ENCODE peak calls at places on chromosomes 13 and 19, in nine cellular contexts. B is adrenal gland, D is right lobe of liver, A is esophagus muscularis mucosa, N is body of pancreas, X is stomach, P is IMR-90, M is heart left ventricle, V is esophagus squamous epithelium. L is an unnamed sample.

GRCh38 chr13:25141042-25141441 is 31.0 kb downstream of the AMER2 start:
- DNase-seq in B (no peak), D (no peak), A (no peak), N (no peak), X (no peak), P (no peak), M (no peak), V (no peak), L (no peak)

GRCh38 chr13:91960947-91961346 is 562.5 kb downstream of the GPC5 start:
- DNase-seq in B (no peak), D (no peak), A (no peak), N (no peak), X (no peak), P (no peak), M (no peak), V (no peak), L (no peak)

GRCh38 chr19:1408300-1409203 is 1.2 kb downstream of the DAZAP1 start:
- DNase-seq in B (peak; percentile 70), D (peak; percentile 64), A (no peak), N (peak; percentile 59), X (peak; percentile 51), P (peak; percentile 50), M (peak; percentile 59), V (no peak), L (peak; percentile 63)

GRCh38 chr13:42574011-42574410 is at the start of gene TNFSF11:
- DNase-seq in B (no peak), D (peak; percentile 34), A (no peak), N (no peak), X (no peak), P (no peak), M (no peak), V (no peak), L (no peak)

GRCh38 chr13:111177081-111177711 is 62.1 kb downstream of the ARHGEF7 start:
- DNase-seq in B (peak; percentile 80), D (peak; percentile 57), A (no peak), N (peak; percentile 40), X (peak; percentile 46), P (peak; percentile 68), M (peak; percentile 87), V (no peak), L (no peak)

GRCh38 chr13:20263393-20264044 is 31.4 kb upstream of the GJB6 start:
- DNase-seq in B (no peak), D (no peak), A (peak; percentile 14), N (no peak), X (no peak), P (no peak), M (no peak), V (no peak), L (no peak)

GRCh38 chr13:106088094-106088493 is 447.4 kb downstream of the EFNB2 start:
- DNase-seq in B (no peak), D (no peak), A (no peak), N (no peak), X (no peak), P (peak; percentile 11), M (no peak), V (no peak), L (no peak)

GRCh38 chr19:17681505-17682125 is 6.5 kb downstream of the UNC13A start:
- DNase-seq in B (peak; percentile 25), D (peak; percentile 37), A (no peak), N (no peak), X (no peak), P (peak; percentile 56), M (peak; percentile 38), V (no peak), L (peak; percentile 73)

GRCh38 chr13:64314286-64314685 is 2898.6 kb upstream of the PCDH20 start:
- DNase-seq in B (no peak), D (no peak), A (no peak), N (no peak), X (no peak), P (peak; percentile 61), M (no peak), V (no peak), L (no peak)

GRCh38 chr19:34979819-34980640 is 16.0 kb upstream of the ZNF792 start:
- DNase-seq in B (no peak), D (no peak), A (no peak), N (no peak), X (no peak), P (no peak), M (no peak), V (no peak), L (no peak)

GRCh38 chr13:42525035-42525504 is 48.9 kb upstream of the TNFSF11 start:
- DNase-seq in B (no peak), D (no peak), A (no peak), N (no peak), X (no peak), P (no peak), M (no peak), V (no peak), L (no peak)

GRCh38 chr13:46913757-46914156 is 16.9 kb upstream of the HTR2A start:
- DNase-seq in B (no peak), D (no peak), A (no peak), N (no peak), X (no peak), P (no peak), M (no peak), V (no peak), L (no peak)

GRCh38 chr19:38736413-38737280 is 7.6 kb downstream of the CAPN12 start:
- DNase-seq in B (peak; percentile 46), D (peak; percentile 82), A (no peak), N (peak; percentile 87), X (peak; percentile 83), P (no peak), M (no peak), V (no peak), L (peak; percentile 50)

DNA sequence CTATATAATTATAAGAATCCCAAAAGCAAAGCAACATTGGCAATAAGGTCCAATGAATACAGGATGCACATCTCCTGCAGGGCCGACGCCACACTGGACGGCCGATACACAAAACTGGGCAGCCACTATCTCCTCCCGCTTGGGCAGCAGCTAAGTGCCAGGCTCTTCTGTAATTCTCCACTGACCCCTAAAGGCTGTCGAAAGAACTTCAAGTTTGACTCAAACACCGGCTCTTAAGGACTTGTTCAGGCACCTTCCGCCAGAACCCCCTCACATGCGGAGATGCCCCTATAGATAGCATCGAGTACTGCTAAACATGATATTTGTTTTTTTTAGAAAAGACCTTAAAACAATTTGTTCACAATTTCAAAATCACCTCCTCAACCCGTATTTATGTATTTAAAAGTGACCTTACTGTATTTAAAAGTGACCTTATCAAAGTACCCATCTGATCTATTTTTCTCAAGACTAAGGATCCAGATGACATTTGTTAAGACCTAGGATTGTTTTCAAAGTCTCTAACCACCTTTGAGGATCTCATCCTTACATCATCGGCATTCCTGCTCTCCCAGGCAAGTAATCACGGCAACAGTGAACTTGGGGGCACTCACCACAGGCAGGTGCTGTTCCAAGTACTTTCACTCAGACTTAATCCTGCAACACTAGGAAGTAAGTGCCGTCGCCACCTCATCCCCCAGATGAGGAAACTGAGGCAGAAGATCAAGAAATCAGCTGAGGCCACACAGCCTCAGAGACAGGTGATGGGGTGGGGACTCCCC is 77.8 kb downstream of the TUBGCP3 start:
- DNase-seq in B (peak; percentile 38), D (peak; percentile 31), A (no peak), N (peak; percentile 41), X (no peak), P (peak; percentile 71), M (no peak), V (no peak), L (no peak)
- TF ChIP-seq CTCF in B (peak; percentile 46), D (peak; percentile 52), A (peak; percentile 29), N (peak; percentile 47), X (no peak), P (peak; percentile 55), M (peak; percentile 31), V (no peak), L (no peak)

DNA sequence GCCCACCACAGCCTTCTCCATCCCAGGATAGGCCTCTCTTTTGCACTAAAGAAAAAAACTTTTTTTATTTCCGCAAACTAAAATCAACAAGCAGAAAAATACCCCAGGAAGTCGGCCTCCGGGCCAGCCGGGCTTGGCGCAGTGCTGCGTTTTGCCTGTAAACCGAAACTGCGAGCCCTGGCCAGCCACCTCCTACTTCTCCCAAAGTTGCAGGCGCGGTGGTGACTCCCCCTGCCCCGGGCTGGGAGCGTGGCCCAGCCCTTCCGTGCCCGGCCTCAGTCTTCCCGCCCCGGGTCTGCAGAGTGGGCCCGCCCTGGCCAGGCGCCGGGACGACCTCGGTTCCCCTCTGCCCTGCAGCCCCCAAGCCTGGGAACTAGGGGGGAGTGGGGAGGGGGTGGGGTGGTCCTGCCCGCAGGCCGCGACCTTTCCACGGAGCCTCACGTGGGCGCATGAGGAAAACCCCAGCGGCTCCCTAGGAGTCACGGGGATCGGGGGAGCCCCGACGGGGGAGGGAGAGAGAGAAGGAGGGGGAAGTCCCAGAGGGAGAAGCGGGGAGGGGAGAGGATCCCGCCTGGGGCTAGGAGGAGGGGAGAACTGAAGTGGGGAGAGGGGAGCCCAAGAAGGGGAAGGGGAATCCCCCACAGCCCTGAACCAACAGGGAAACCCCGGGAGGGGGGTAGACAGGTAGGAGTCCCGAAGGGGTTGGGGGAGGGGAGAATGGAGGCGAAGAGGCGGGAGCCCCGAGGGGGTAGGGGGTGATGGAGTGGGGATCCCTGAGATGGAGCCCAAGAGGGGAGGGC is 3.0 kb downstream of the GADD45B start:
- DNase-seq in B (peak; percentile 82), D (peak; percentile 92), A (peak; percentile 95), N (peak; percentile 87), X (peak; percentile 88), P (peak; percentile 76), M (peak; percentile 91), V (no peak), L (peak; percentile 75)
- TF ChIP-seq POLR2A in B (no peak), D (peak; percentile 88), A (peak; percentile 29), N (peak; percentile 71), X (no peak), P (peak; percentile 90), M (peak; percentile 23), V (no peak), L (no peak)

GRCh38 chr13:40476175-40476958 is 190.1 kb downstream of the FOXO1 start:
- DNase-seq in B (no peak), D (no peak), A (no peak), N (no peak), X (no peak), P (no peak), M (no peak), V (no peak), L (no peak)
- TF ChIP-seq CTCF in B (no peak), D (no peak), A (no peak), N (no peak), X (no peak), P (no peak), M (no peak), V (no peak), L (no peak)

GRCh38 chr19:47663435-47663910 is 49.7 kb upstream of the EHD2 start:
- DNase-seq in B (no peak), D (no peak), A (no peak), N (no peak), X (no peak), P (peak; percentile 96), M (no peak), V (no peak), L (no peak)

GRCh38 chr19:47660435-47660832 is 51.5 kb downstream of the BICRA start:
- DNase-seq in B (no peak), D (peak; percentile 49), A (no peak), N (no peak), X (no peak), P (no peak), M (no peak), V (no peak), L (no peak)

GRCh38 chr19:47661571-47661970 is 51.7 kb upstream of the EHD2 start:
- DNase-seq in B (no peak), D (no peak), A (no peak), N (no peak), X (no peak), P (no peak), M (no peak), V (no peak), L (no peak)

GRCh38 chr19:47658431-47659383 is 49.8 kb downstream of the BICRA start:
- DNase-seq in B (no peak), D (no peak), A (no peak), N (no peak), X (peak; percentile 39), P (no peak), M (no peak), V (no peak), L (no peak)

GRCh38 chr19:47661161-47661560 is 52.1 kb upstream of the EHD2 start:
- DNase-seq in B (peak; percentile 89), D (peak; percentile 56), A (no peak), N (no peak), X (no peak), P (no peak), M (no peak), V (no peak), L (no peak)
- TF ChIP-seq POLR2A in B (no peak), D (no peak), A (no peak), N (no peak), X (no peak), P (no peak), M (no peak), V (no peak), L (no peak)

L was measured in ovary.